ENCODE peak calls at places on chromosomes 12 and 14, in nine cellular contexts. M, X, T, Q, W, S, E, N and J are unnamed samples. For H3K4me1, the result is how much of the 10 kb centered on the place peaks cover.

GRCh38 chr12:6956332-6956727 is 5.2 kb downstream of the PTPN6 start:
- DNase-seq in M (peak), X (peak), T (no peak), Q (peak), W (no peak), S (no peak), E (no peak), N (no peak), J (no peak)

GRCh38 chr12:132389066-132389465 is 59.7 kb upstream of the GALNT9 start:
- DNase-seq in M (no peak), X (no peak), T (no peak), Q (peak), W (no peak), S (no peak), E (no peak), N (no peak), J (no peak)

GRCh38 chr14:99415496-99416281 is 65.0 kb downstream of the SETD3 start:
- DNase-seq in M (peak), X (no peak), T (peak), Q (no peak), W (peak), S (no peak), E (peak), N (peak), J (peak)

GRCh38 chr12:131044760-131045381 is 91.2 kb downstream of the ADGRD1 start:
- DNase-seq in M (peak), X (peak), T (no peak), Q (peak), W (no peak), S (no peak), E (no peak), N (no peak), J (no peak)

GRCh38 chr14:89283327-89284060 is 133.5 kb downstream of the FOXN3 start:
- DNase-seq in M (no peak), X (no peak), T (no peak), Q (no peak), W (no peak), S (no peak), E (no peak), N (no peak), J (no peak)

GRCh38 chr14:64708148-64709004 is 4.2 kb downstream of the PLEKHG3 start:
- DNase-seq in M (no peak), X (peak), T (no peak), Q (peak), W (no peak), S (no peak), E (peak), N (no peak), J (no peak)

GRCh38 chr14:99565383-99565782 is 38.6 kb downstream of the CCDC85C start:
- DNase-seq in M (no peak), X (no peak), T (no peak), Q (no peak), W (no peak), S (no peak), E (no peak), N (no peak), J (no peak)

GRCh38 chr12:13167226-13167625 is 29.3 kb upstream of the EMP1 start:
- DNase-seq in M (no peak), X (no peak), T (peak), Q (no peak), W (no peak), S (no peak), E (no peak), N (no peak), J (no peak)

GRCh38 chr12:3224530-3224903 is 147.3 kb downstream of the TSPAN9 start:
- DNase-seq in M (peak), X (no peak), T (no peak), Q (no peak), W (no peak), S (no peak), E (no peak), N (no peak), J (no peak)

GRCh38 chr14:62039871-62040270 is 277.7 kb downstream of the SNAPC1 start:
- DNase-seq in M (no peak), X (no peak), T (no peak), Q (no peak), W (no peak), S (no peak), E (no peak), N (no peak), J (no peak)

GRCh38 chr12:117797202-117797601 is 171.6 kb downstream of the KSR2 start:
- DNase-seq in M (no peak), X (no peak), T (no peak), Q (no peak), W (no peak), S (no peak), E (no peak), N (no peak), J (no peak)

GRCh38 chr12:132886529-132887477 is 602 bp downstream of the CHFR start:
- DNase-seq in M (no peak), X (no peak), T (peak), Q (peak), W (no peak), S (no peak), E (peak), N (no peak), J (peak)

GRCh38 chr12:58388261-58388660 is 446.9 kb downstream of the ATP23 start:
- DNase-seq in M (no peak), X (no peak), T (no peak), Q (no peak), W (no peak), S (no peak), E (no peak), N (no peak), J (no peak)

GRCh38 chr12:45284096-45284901 is 68.4 kb downstream of the ANO6 start:
- DNase-seq in M (no peak), X (no peak), T (peak), Q (no peak), W (no peak), S (no peak), E (peak), N (no peak), J (no peak)

GRCh38 chr14:95361373-95362179 is 41.9 kb upstream of the CLMN start:
- DNase-seq in M (peak), X (peak), T (peak), Q (no peak), W (peak), S (peak), E (peak), N (peak), J (peak)

GRCh38 chr14:85566603-85567002 is 36.7 kb downstream of the FLRT2 start:
- DNase-seq in M (no peak), X (no peak), T (peak), Q (no peak), W (no peak), S (no peak), E (no peak), N (no peak), J (no peak)

GRCh38 chr12:96846313-96846712 is 60.7 kb upstream of the NEDD1 start:
- DNase-seq in M (no peak), X (no peak), T (no peak), Q (no peak), W (no peak), S (no peak), E (peak), N (no peak), J (no peak)

GRCh38 chr14:24317141-24317927 is 6.0 kb downstream of the LTB4R start:
- DNase-seq in M (no peak), X (no peak), T (no peak), Q (no peak), W (no peak), S (no peak), E (no peak), N (peak), J (no peak)

GRCh38 chr12:108667349-108667748 is 33.7 kb upstream of the SELPLG start:
- DNase-seq in M (no peak), X (no peak), T (no peak), Q (no peak), W (no peak), S (no peak), E (no peak), N (no peak), J (no peak)

GRCh38 chr14:24673534-24674203 is 39.7 kb upstream of the GZMB start:
- DNase-seq in M (no peak), X (no peak), T (no peak), Q (no peak), W (no peak), S (no peak), E (no peak), N (no peak), J (no peak)

GRCh38 chr14:20652996-20653975 is 11.8 kb upstream of the OR6S1 start:
- DNase-seq in M (no peak), X (peak), T (peak), Q (no peak), W (peak), S (no peak), E (peak), N (peak), J (no peak)

GRCh38 chr12:89153341-89153740 is 199.0 kb downstream of the DUSP6 start:
- DNase-seq in M (no peak), X (no peak), T (no peak), Q (no peak), W (no peak), S (no peak), E (no peak), N (no peak), J (no peak)

GRCh38 chr12:79691299-79692248 is 810 bp upstream of the PAWR start:
- DNase-seq in M (peak), X (no peak), T (peak), Q (no peak), W (no peak), S (no peak), E (no peak), N (no peak), J (no peak)

GRCh38 chr12:132617135-132617701 is 1.4 kb upstream of the P2RX2 start:
- DNase-seq in M (no peak), X (no peak), T (no peak), Q (no peak), W (no peak), S (no peak), E (no peak), N (no peak), J (no peak)

GRCh38 chr12:2332266-2332665 is 279.5 kb downstream of the CACNA1C start:
- DNase-seq in M (no peak), X (no peak), T (peak), Q (no peak), W (no peak), S (no peak), E (no peak), N (no peak), J (no peak)

GRCh38 chr12:122004633-122005071 is 17.0 kb upstream of the BCL7A start:
- DNase-seq in M (no peak), X (no peak), T (no peak), Q (no peak), W (no peak), S (no peak), E (no peak), N (no peak), J (no peak)

GRCh38 chr12:69329669-69330428 is 18.3 kb upstream of the LYZ start:
- DNase-seq in M (no peak), X (no peak), T (no peak), Q (no peak), W (no peak), S (no peak), E (no peak), N (no peak), J (no peak)

GRCh38 chr12:69330475-69331473 is 17.4 kb upstream of the LYZ start:
- DNase-seq in M (peak), X (peak), T (peak), Q (no peak), W (no peak), S (no peak), E (peak), N (peak), J (peak)

GRCh38 chr12:69331846-69332684 is 16.1 kb upstream of the LYZ start:
- DNase-seq in M (no peak), X (peak), T (no peak), Q (no peak), W (no peak), S (no peak), E (no peak), N (no peak), J (no peak)

GRCh38 chr12:69332815-69333358 is 15.3 kb upstream of the LYZ start:
- DNase-seq in M (no peak), X (no peak), T (no peak), Q (no peak), W (no peak), S (no peak), E (no peak), N (no peak), J (peak)

DNA sequence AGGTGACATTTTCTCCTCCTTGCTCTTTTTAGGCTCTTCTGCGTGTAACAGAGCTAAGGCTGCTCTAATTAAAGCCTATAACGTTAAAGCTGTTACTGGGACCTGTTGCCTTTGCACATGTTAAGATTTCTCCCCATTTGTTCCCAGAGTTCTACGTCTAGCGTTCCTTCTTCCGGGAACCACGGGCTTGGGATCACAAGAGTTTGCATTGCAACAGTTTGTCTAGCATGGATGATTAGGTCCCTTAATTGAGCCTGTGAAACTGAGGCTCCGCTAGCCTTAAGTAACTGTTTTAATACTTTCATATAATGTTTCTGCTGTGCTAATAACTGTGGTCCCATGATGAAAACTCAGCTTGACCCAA is 16.7 kb upstream of the LYZ start:
- DNase-seq in M (no peak), X (no peak), T (no peak), Q (no peak), W (no peak), S (no peak), E (no peak), N (no peak), J (no peak)
- TF ChIP-seq POLR2AphosphoS5 in M (no peak), X (no peak), T (no peak), Q (no peak), W (no peak), S (no peak), E (no peak), N (no peak), J (no peak)

GRCh38 chr14:72617391-72618011 is 276.4 kb downstream of the DPF3 start:
- DNase-seq in M (no peak), X (no peak), T (peak), Q (no peak), W (no peak), S (peak), E (peak), N (no peak), J (no peak)
- H3K4me1 ChIP-seq in M (under half), X (half or more), T (under half), Q (under half), W (under half), S (under half), E (under half), N (under half), J (under half)

DNA sequence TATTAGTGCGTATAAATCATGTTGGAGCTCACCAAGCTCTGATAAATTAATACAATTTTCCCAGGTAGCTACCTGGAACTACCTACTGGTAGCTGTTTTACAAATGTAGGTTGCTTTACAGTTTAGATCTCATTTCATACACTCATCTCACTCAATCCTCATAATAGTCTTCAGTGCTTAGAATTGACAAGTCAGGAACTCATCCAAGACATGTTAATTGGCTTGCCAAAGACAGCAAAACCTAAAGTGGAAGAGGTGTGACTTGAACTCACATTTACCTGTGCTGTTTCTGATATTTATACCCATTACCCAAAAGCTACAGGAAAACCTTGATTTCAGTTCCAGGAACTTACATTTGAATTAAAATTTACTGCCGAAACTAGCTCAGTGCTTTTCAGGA is 296.7 kb downstream of the DIO2 start:
- DNase-seq in M (no peak), X (no peak), T (no peak), Q (no peak), W (no peak), S (no peak), E (no peak), N (no peak), J (no peak)
- TF ChIP-seq POLR2AphosphoS5 in M (no peak), X (no peak), T (no peak), Q (no peak), W (no peak), S (no peak), E (no peak), N (no peak), J (no peak)

GRCh38 chr14:68549057-68549421 is 243.8 kb downstream of the ZFP36L1 start:
- DNase-seq in M (no peak), X (no peak), T (no peak), Q (no peak), W (peak), S (no peak), E (peak), N (no peak), J (no peak)
- H3K4me1 ChIP-seq in M (half or more), X (half or more), T (half or more), Q (half or more), W (half or more), S (under half), E (under half), N (under half), J (half or more)

DNA sequence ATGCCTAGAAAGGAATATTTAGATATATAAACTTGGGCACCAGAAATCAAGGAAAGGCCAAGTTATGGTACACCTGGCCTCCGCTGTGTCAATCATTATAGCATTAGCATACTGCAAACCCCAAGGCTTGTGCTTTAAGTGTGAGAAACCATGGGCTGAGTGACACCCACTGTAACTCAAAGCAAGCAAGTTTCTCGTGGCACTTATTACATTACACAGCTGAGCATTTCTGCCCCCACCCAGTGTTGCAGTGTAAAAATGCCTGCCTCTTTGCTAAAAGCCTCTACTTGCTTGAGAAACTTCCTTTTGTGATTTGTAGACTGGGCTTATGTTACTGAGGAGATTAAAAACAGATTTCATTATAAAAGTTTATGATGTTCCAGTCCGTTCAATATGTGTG is 122.0 kb downstream of the TGFB3 start:
- DNase-seq in M (no peak), X (no peak), T (no peak), Q (no peak), W (no peak), S (no peak), E (no peak), N (no peak), J (no peak)
- TF ChIP-seq POLR2AphosphoS5 in M (no peak), X (no peak), T (no peak), Q (no peak), W (no peak), S (no peak), E (no peak), N (no peak), J (no peak)

DNA sequence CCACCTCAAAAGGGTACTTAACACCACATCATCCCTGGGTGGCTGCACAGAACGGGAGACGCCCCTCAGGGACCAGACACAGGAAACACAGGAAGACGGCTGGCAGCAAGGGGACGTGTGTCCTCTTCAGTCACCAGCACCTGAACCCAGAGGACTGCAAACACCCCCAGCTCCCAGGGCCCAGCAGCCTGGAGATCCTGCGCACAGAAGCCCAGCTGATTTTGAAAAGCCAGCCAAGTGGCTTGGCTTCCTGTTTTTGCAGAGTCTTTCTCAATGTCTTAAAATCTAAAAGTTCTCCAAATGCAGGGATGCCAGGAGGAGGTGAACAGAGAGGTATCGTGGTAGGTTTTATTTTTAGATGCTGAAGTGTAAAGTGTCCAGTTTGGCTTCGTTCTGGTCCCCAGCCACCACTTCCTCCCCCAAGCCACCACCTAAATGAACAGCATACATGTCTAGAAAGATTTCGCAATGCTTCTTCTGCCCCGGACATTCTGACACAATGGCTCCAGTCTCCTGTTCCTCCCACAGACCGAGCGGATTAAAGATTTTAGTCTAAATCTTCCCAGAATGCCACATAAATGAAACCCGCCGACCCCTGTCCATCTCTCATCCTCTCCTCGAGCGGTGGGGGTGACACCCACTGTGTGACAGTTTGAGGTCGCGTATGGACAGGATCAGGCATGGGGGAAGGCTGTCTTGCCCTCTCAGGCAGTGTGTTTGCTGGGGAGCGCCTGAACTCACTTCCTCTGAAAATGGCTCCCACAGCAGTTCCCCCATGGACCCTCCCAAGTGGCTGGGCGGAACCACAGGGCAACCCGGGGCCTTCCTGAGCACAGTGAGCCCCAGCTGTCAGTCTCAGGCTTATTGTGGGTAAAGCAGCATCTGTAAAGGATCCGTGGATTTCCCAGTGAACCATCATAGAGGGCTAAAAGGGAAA is 41.6 kb downstream of the ITPK1 start:
- DNase-seq in M (no peak), X (peak), T (peak), Q (no peak), W (no peak), S (peak), E (no peak), N (no peak), J (no peak)
- H3K4me1 ChIP-seq in M (under half), X (half or more), T (under half), Q (under half), W (under half), S (under half), E (under half), N (under half), J (under half)

GRCh38 chr12:27193854-27194544 is 50.1 kb upstream of the STK38L start:
- DNase-seq in M (peak), X (no peak), T (peak), Q (peak), W (no peak), S (peak), E (no peak), N (no peak), J (no peak)
- TF ChIP-seq POLR2AphosphoS5 in M (no peak), X (no peak), T (no peak), Q (peak), W (no peak), S (no peak), E (no peak), N (no peak), J (peak)

GRCh38 chr12:54356951-54357356 is 7.3 kb downstream of the GPR84 start:
- DNase-seq in M (no peak), X (no peak), T (no peak), Q (no peak), W (no peak), S (no peak), E (peak), N (no peak), J (no peak)
- H3K4me1 ChIP-seq in M (under half), X (under half), T (under half), Q (half or more), W (under half), S (under half), E (half or more), N (half or more), J (under half)

GRCh38 chr12:5798242-5799015 is 146.6 kb downstream of the ANO2 start:
- DNase-seq in M (no peak), X (no peak), T (no peak), Q (no peak), W (no peak), S (no peak), E (no peak), N (no peak), J (no peak)

GRCh38 chr12:5797661-5798060 is 147.4 kb downstream of the ANO2 start:
- DNase-seq in M (no peak), X (no peak), T (no peak), Q (no peak), W (no peak), S (peak), E (no peak), N (no peak), J (no peak)

GRCh38 chr12:5796171-5797091 is 148.6 kb downstream of the ANO2 start:
- DNase-seq in M (peak), X (no peak), T (no peak), Q (no peak), W (no peak), S (no peak), E (peak), N (peak), J (peak)

GRCh38 chr12:5792350-5792749 is 152.7 kb downstream of the ANO2 start:
- DNase-seq in M (no peak), X (no peak), T (no peak), Q (no peak), W (no peak), S (no peak), E (no peak), N (no peak), J (no peak)

GRCh38 chr12:5794156-5794555 is 150.9 kb downstream of the ANO2 start:
- DNase-seq in M (no peak), X (no peak), T (no peak), Q (no peak), W (no peak), S (no peak), E (no peak), N (no peak), J (peak)
- TF ChIP-seq POLR2AphosphoS5 in M (no peak), X (no peak), T (no peak), Q (no peak), W (no peak), S (no peak), E (no peak), N (no peak), J (no peak)